ENCODE peak calls at places on chromosomes 5 and 9, in eight cellular contexts. T is stimulated activated CD8-positive, alpha-beta memory T cell treated with anti-CD3 and anti-CD28 coated beads, Interleukin-4, amount 100 ng/mL, for 1 hour; U is NCI-H2081; N is NCI-H460; Y is hepatic stellate cell; W is choroid plexus epithelial cell; I is Kasumi-1; M is fibroblast of pulmonary artery. Q is an unnamed sample.

GRCh38 chr5:61704289-61704688 is 372.2 kb downstream of the ZSWIM6 start:
- DNase-seq in N (no peak), Y (no peak), T (no peak), M (no peak), I (no peak), U (no peak), W (no peak), Q (no peak)

GRCh38 chr5:171521679-171522078 is 102.2 kb downstream of the FGF18 start:
- DNase-seq in U (no peak), M (no peak), N (no peak), W (no peak), T (no peak), I (no peak), Y (no peak), Q (no peak)

GRCh38 chr5:78908173-78908901 is 76.8 kb downstream of the ARSB start:
- DNase-seq in W (peak; percentile 66), U (peak; percentile 58), M (peak; percentile 68), Y (peak; percentile 42), N (no peak), T (no peak), I (peak; percentile 66), Q (peak; percentile 8)

GRCh38 chr9:73080110-73080683 is 71.5 kb upstream of the ANXA1 start:
- DNase-seq in Y (no peak), U (no peak), N (no peak), I (no peak), T (no peak), M (no peak), W (no peak), Q (no peak)

GRCh38 chr5:38831909-38832308 is 13.9 kb upstream of the OSMR start:
- DNase-seq in Y (no peak), I (peak; percentile 72), T (no peak), M (peak; percentile 70), W (peak; percentile 79), U (peak; percentile 15), N (no peak), Q (no peak)

GRCh38 chr5:66130493-66130892 is 13.6 kb upstream of the SREK1 start:
- DNase-seq in W (no peak), N (no peak), T (no peak), I (no peak), M (no peak), U (no peak), Y (no peak), Q (no peak)

GRCh38 chr5:10453564-10453963 is 11.9 kb downstream of the ROPN1L start:
- DNase-seq in M (peak; percentile 45), U (no peak), N (peak; percentile 25), T (no peak), I (no peak), W (peak; percentile 54), Y (no peak), Q (no peak)

GRCh38 chr5:149271195-149271716 is 403 bp upstream of the AFAP1L1 start:
- DNase-seq in I (no peak), W (no peak), U (no peak), N (no peak), M (no peak), Y (peak; percentile 16), T (no peak), Q (no peak)

GRCh38 chr5:73674669-73675004 is 48.6 kb downstream of the ARHGEF28 start:
- DNase-seq in M (no peak), I (no peak), U (no peak), T (no peak), N (no peak), W (peak; percentile 23), Y (no peak), Q (no peak)

GRCh38 chr9:94772654-94773303 is 46.3 kb downstream of the AOPEP start:
- DNase-seq in T (no peak), U (peak; percentile 98), I (no peak), Y (peak; percentile 28), W (peak; percentile 23), M (no peak), N (no peak), Q (peak; percentile 95)

GRCh38 chr5:39209924-39210323 is 9.4 kb downstream of the FYB1 start:
- DNase-seq in N (no peak), U (no peak), I (peak; percentile 70), T (peak; percentile 47), M (no peak), W (no peak), Y (no peak), Q (no peak)

GRCh38 chr5:136025900-136026299 is 2.9 kb upstream of the TGFBI start:
- DNase-seq in T (no peak), Y (peak; percentile 61), M (peak; percentile 58), I (no peak), N (no peak), W (peak; percentile 56), U (no peak), Q (no peak)

GRCh38 chr9:79858509-79858908 is 286.7 kb downstream of the TLE4 start:
- DNase-seq in Y (peak; percentile 19), N (peak; percentile 53), T (no peak), I (no peak), U (no peak), M (peak; percentile 8), W (peak; percentile 28), Q (no peak)

Q was measured in COR-L47.